ENCODE peak calls at places on chromosomes 12 and 14, in seven cellular contexts. J, T, P, I, Q, C and M are unnamed samples.
A peak's percentile ranks its signal among the peaks of the same experiment; 100 is the strongest.

GRCh38 chr14:22871962-22872832 is 657 bp downstream of the LRP10 start:
- DNase-seq in P (peak; percentile 92), J (peak; percentile 87), I (peak; percentile 88), T (peak; percentile 97), C (no peak), Q (peak; percentile 93), M (peak; percentile 81)

GRCh38 chr12:122045262-122045661 is 23.6 kb downstream of the BCL7A start:
- DNase-seq in Q (no peak), C (no peak), P (no peak), J (no peak), I (no peak), T (peak; percentile 46), M (no peak)

GRCh38 chr12:72075891-72076557 is 137.4 kb downstream of the TPH2 start:
- DNase-seq in C (no peak), J (no peak), T (no peak), Q (no peak), I (no peak), P (peak; percentile 44), M (no peak)

GRCh38 chr12:10304161-10304574 is 3.5 kb upstream of the KLRD1 start:
- DNase-seq in J (peak; percentile 98), P (no peak), C (no peak), I (no peak), Q (no peak), T (no peak), M (peak; percentile 87)

GRCh38 chr12:75859868-75860267 is 171.7 kb downstream of the PHLDA1 start:
- DNase-seq in P (no peak), Q (no peak), I (no peak), C (no peak), J (no peak), T (no peak), M (peak; percentile 21)

GRCh38 chr12:26028953-26029740 is 70.7 kb downstream of the RASSF8 start:
- DNase-seq in J (peak; percentile 57), T (peak; percentile 48), I (peak; percentile 48), C (no peak), Q (peak; percentile 68), P (no peak), M (peak; percentile 67)

GRCh38 chr14:68669101-68669500 is 123.8 kb downstream of the ZFP36L1 start:
- DNase-seq in I (no peak), J (no peak), T (peak; percentile 49), P (no peak), Q (peak; percentile 95), C (no peak), M (no peak)

GRCh38 chr12:71846322-71846940 is 6.9 kb downstream of the TBC1D15 start:
- DNase-seq in I (no peak), J (peak; percentile 61), T (peak; percentile 21), Q (peak; percentile 59), P (no peak), C (no peak), M (peak; percentile 47)

GRCh38 chr12:101172316-101172715 is 37.7 kb downstream of the SLC5A8 start:
- DNase-seq in J (no peak), I (peak; percentile 4), C (peak; percentile 47), P (peak; percentile 86), Q (peak; percentile 41), T (peak; percentile 93), M (peak; percentile 10)

GRCh38 chr12:67077617-67078016 is 191.5 kb upstream of the CAND1 start:
- DNase-seq in P (no peak), J (no peak), T (no peak), Q (no peak), I (no peak), C (no peak), M (peak; percentile 25)

GRCh38 chr14:99873653-99874052 is 80.4 kb downstream of the EML1 start:
- DNase-seq in C (no peak), J (no peak), P (no peak), I (no peak), Q (no peak), T (no peak), M (no peak)

GRCh38 chr14:96793547-96793946 is 3.6 kb upstream of the VRK1 start:
- DNase-seq in Q (no peak), I (no peak), C (no peak), J (no peak), P (no peak), T (no peak), M (no peak)

GRCh38 chr12:51904951-51905471 is 2.3 kb upstream of the ACVRL1 start:
- DNase-seq in C (no peak), T (no peak), Q (no peak), J (peak; percentile 90), I (no peak), P (no peak), M (peak; percentile 69)

GRCh38 chr12:54431911-54432814 is 13.1 kb upstream of the ITGA5 start:
- DNase-seq in T (peak; percentile 99), J (peak; percentile 85), I (no peak), C (no peak), P (peak; percentile 82), Q (peak; percentile 99), M (peak; percentile 80)

GRCh38 chr12:117098361-117099217 is 627 bp downstream of the TESC start:
- DNase-seq in P (no peak), Q (peak; percentile 22), I (no peak), C (no peak), J (no peak), T (no peak), M (no peak)

GRCh38 chr12:58919271-58920101 is 818 bp downstream of the LRIG3 start:
- DNase-seq in Q (no peak), C (no peak), P (peak; percentile 40), I (peak; percentile 41), T (peak; percentile 57), J (peak; percentile 67), M (peak; percentile 58)

GRCh38 chr12:83506841-83507240 is 820.1 kb downstream of the TMTC2 start:
- DNase-seq in I (no peak), T (no peak), Q (no peak), C (no peak), J (no peak), P (no peak), M (no peak)

GRCh38 chr12:92505373-92506340 is 197.1 kb upstream of the PLEKHG7 start:
- DNase-seq in T (peak; percentile 19), P (no peak), C (no peak), Q (peak; percentile 30), I (peak; percentile 43), J (peak; percentile 57), M (peak; percentile 50)

GRCh38 chr14:104800600-104801283 is at the start of gene ZBTB42:
- DNase-seq in Q (peak; percentile 81), C (no peak), T (peak; percentile 42), J (peak; percentile 64), I (no peak), P (peak; percentile 53), M (peak; percentile 48)

GRCh38 chr12:56358836-56359532 is 923 bp downstream of the STAT2 start:
- DNase-seq in J (peak; percentile 93), P (no peak), C (no peak), T (no peak), I (no peak), Q (peak; percentile 48), M (peak; percentile 87)

DNA sequence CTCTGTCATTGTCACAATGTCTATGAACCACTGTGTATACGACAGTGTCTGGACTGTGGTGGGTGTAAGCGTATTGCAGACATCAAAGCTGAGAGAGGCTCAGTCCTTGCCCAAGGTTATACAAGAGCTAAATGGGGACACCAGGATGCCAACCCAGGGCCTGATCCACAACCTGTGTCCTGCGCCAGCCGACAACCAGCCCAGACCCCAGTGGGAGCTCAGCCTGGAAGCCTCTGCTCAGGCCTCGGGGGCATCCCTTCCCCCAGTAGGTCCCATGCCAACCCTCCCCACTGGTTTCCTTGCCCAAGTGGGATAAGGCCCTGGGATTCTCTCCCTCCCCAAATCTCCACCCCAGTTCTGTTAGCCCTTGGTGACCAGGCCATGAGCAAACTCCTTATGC is 54.3 kb downstream of the LTBP2 start:
- DNase-seq in J (no peak), P (no peak), C (no peak), Q (no peak), T (no peak), I (no peak), M (no peak)
- H3K23ac ChIP-seq in J (no peak overlapping the region), P (no peak overlapping the region), C (no peak overlapping the region), Q (no peak overlapping the region), T (no peak overlapping the region), I (no peak overlapping the region), M (no peak overlapping the region)

GRCh38 chr12:113221997-113222729 is 899 bp downstream of the TPCN1 start:
- DNase-seq in Q (no peak), J (no peak), T (no peak), I (no peak), P (no peak), C (no peak), M (no peak)

GRCh38 chr12:113226696-113227095 is 5.4 kb downstream of the TPCN1 start:
- DNase-seq in C (no peak), P (no peak), J (no peak), I (no peak), Q (no peak), T (no peak), M (no peak)

GRCh38 chr12:113227169-113227568 is 5.9 kb downstream of the TPCN1 start:
- DNase-seq in I (no peak), P (no peak), Q (no peak), C (no peak), J (no peak), T (no peak), M (no peak)

GRCh38 chr12:113222730-113223531 is 1.7 kb downstream of the TPCN1 start:
- DNase-seq in C (no peak), Q (no peak), J (peak; percentile 99), P (no peak), T (no peak), I (no peak), M (peak; percentile 92)

GRCh38 chr12:113224955-113225354 is 3.7 kb downstream of the TPCN1 start:
- DNase-seq in J (no peak), I (no peak), P (no peak), Q (no peak), T (no peak), C (no peak), M (no peak)
- H3K23ac ChIP-seq in J (no peak overlapping the region), I (no peak overlapping the region), P (no peak overlapping the region), Q (no peak overlapping the region), T (no peak overlapping the region), C (no peak overlapping the region), M (no peak overlapping the region)

DNA sequence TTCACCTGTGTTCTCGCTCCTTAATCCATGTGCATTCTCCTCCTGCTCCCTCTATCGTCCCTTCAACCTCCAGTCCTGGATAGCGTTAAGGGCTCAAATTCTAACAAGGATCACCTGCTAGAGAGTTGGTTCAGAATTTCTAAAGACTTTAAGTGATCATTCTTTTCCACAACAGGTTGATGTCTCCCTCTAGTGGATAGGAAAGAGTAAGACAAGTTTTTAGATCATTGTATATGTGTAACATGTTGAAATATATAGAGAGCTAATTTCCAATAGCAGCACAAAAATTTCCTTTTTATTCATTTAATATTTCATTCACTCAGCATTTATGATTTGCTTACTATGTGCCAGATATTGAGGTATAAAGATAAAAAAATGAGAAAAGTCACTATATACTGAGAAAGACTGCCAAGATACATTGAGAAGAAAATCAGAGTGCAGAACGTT is 9.3 kb upstream of the ESR2 start:
- DNase-seq in P (peak; percentile 49), Q (peak; percentile 82), I (peak; percentile 61), J (peak; percentile 77), C (peak; percentile 36), T (peak; percentile 85), M (peak; percentile 68)
- H3K23ac ChIP-seq in P (no peak overlapping the region), Q (no peak overlapping the region), I (no peak overlapping the region), J (no peak overlapping the region), C (no peak overlapping the region), T (no peak overlapping the region), M (no peak overlapping the region)

DNA sequence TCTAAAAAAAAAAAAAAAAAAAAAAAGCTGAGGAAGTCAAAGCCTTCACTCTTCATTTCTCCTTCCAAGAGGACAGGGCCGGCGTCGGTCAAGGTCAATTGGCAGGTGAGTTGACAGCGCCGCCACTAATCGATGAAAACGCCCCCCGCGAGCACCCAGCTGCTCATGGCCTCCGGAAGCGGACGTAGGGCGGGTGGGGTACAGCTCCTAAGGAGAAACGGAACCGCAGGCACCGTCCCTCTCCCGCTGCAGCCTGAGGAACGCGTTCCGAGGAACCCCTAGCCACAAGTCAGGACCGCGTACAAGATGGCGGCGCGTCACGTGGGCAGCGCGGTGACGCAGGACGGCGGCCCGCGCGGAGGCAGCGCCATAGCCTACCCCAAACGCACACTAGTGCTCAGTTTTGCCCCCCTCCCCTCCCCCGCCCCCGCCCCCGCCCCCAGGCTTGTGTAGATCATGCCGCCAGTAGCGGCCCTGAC is at the start of gene ATF1:
- DNase-seq in Q (peak; percentile 93), T (peak; percentile 97), C (peak; percentile 83), J (peak; percentile 95), I (peak; percentile 83), P (peak; percentile 98), M (peak; percentile 93)
- H3K23ac ChIP-seq in Q (no peak within 1 kb of the TSS), T (peak within 1 kb of the TSS; percentile 89), C (no peak within 1 kb of the TSS), J (peak within 1 kb of the TSS; percentile 93), I (peak within 1 kb of the TSS; percentile 99), P (no peak within 1 kb of the TSS), M (peak within 1 kb of the TSS; percentile 92)